ENCODE peak calls at places on chromosomes 3 and 15, in five cellular contexts. X is ACHN, Y is cardiac fibroblast, V is GM12865, J is WTC11. S is an unnamed sample.

GRCh38 chr3:131317667-131318066 is 63.9 kb upstream of the NUDT16 start:
- DNase-seq in Y (no peak), V (no peak), X (no peak), J (no peak), S (no peak)

GRCh38 chr3:180516368-180516767 is 85.6 kb upstream of the TTC14 start:
- DNase-seq in J (no peak), Y (no peak), X (no peak), V (no peak), S (no peak)

GRCh38 chr15:60390931-60391501 is 6.8 kb downstream of the ANXA2 start:
- DNase-seq in V (no peak), J (no peak), X (peak), Y (peak), S (no peak)

GRCh38 chr3:171753025-171753472 is 57.2 kb downstream of the PLD1 start:
- DNase-seq in X (no peak), J (no peak), V (peak), Y (peak), S (no peak)

GRCh38 chr3:58683001-58683845 is 16.6 kb upstream of the FAM3D start:
- DNase-seq in Y (no peak), X (peak), J (no peak), V (peak), S (no peak)

GRCh38 chr15:60757831-60758570 is 279.1 kb upstream of the ICE2 start:
- DNase-seq in Y (no peak), J (no peak), V (no peak), X (no peak), S (no peak)

GRCh38 chr15:72207576-72208085 is 10.0 kb upstream of the GRAMD2A start:
- DNase-seq in Y (no peak), V (no peak), J (no peak), X (no peak), S (no peak)

GRCh38 chr3:197317250-197317963 is 19.0 kb upstream of the DLG1 start:
- DNase-seq in J (no peak), X (peak), V (no peak), Y (peak), S (no peak)

GRCh38 chr3:74001481-74001880 is 376.7 kb upstream of the PDZRN3 start:
- DNase-seq in Y (no peak), X (no peak), J (no peak), V (no peak), S (no peak)

GRCh38 chr3:138051946-138052802 is 42.2 kb downstream of the CLDN18 start:
- DNase-seq in X (peak), Y (peak), J (peak), V (peak), S (peak)

GRCh38 chr15:42640103-42640502 is 64.7 kb downstream of the STARD9 start:
- DNase-seq in J (no peak), V (no peak), Y (no peak), X (no peak), S (no peak)

GRCh38 chr15:62121273-62122015 is 43.6 kb downstream of the C2CD4B start:
- DNase-seq in J (no peak), X (no peak), V (no peak), Y (no peak), S (no peak)

GRCh38 chr3:43858052-43858701 is 167.4 kb downstream of the ABHD5 start:
- DNase-seq in V (no peak), Y (no peak), J (peak), X (no peak), S (peak)

GRCh38 chr15:48897144-48897814 is 19.3 kb downstream of the EID1 start:
- DNase-seq in Y (peak), J (no peak), X (no peak), V (no peak), S (no peak)

GRCh38 chr15:75843618-75844610 is 667 bp downstream of the UBE2Q2 start:
- DNase-seq in J (peak), V (peak), X (peak), Y (peak), S (peak)

GRCh38 chr3:155386306-155386705 is 92.8 kb upstream of the STRIT1 start:
- DNase-seq in X (no peak), J (no peak), V (no peak), Y (no peak), S (no peak)

GRCh38 chr3:37221407-37221806 is 47.0 kb upstream of the LRRFIP2 start:
- DNase-seq in X (peak), V (peak), J (no peak), Y (peak), S (no peak)

GRCh38 chr3:13770390-13771169 is 109.3 kb downstream of the WNT7A start:
- DNase-seq in V (no peak), X (no peak), J (no peak), Y (no peak), S (no peak)

GRCh38 chr3:66104535-66104934 is 65.8 kb upstream of the MAGI1 start:
- DNase-seq in J (no peak), Y (no peak), X (no peak), V (no peak), S (no peak)

GRCh38 chr3:196273655-196274054 is 13.9 kb downstream of the PCYT1A start:
- DNase-seq in J (peak), X (no peak), Y (no peak), V (no peak), S (no peak)

GRCh38 chr3:183824761-183825379 is 507 bp downstream of the MAP6D1 start:
- DNase-seq in J (peak), X (peak), V (no peak), Y (no peak), S (peak)

GRCh38 chr15:74723754-74724334 is 1.5 kb downstream of the CYP1A1 start:
- DNase-seq in X (peak), V (peak), Y (peak), J (no peak), S (no peak)

GRCh38 chr3:61666032-61666431 is 104.7 kb downstream of the PTPRG start:
- DNase-seq in J (no peak), V (no peak), Y (no peak), X (no peak), S (no peak)

GRCh38 chr15:64634020-64634419 is 141.4 kb downstream of the RBPMS2 start:
- DNase-seq in Y (no peak), V (peak), J (no peak), X (no peak), S (no peak)

GRCh38 chr3:60953406-60953805 is 297.8 kb downstream of the FHIT start:
- DNase-seq in V (no peak), Y (peak), J (no peak), X (no peak), S (no peak)

GRCh38 chr15:57570994-57571393 is 20.7 kb upstream of the MYZAP start:
- DNase-seq in X (no peak), J (no peak), Y (peak), V (no peak), S (no peak)